ENCODE peak calls at places on chromosomes 2 and 18, in nine cellular contexts. F, P, E, I, K, A, G, Y and J are unnamed samples.

GRCh38 chr2:111120253-111121027 is at the start of gene BCL2L11:
- DNase-seq in F (no peak), P (peak; percentile 96), E (peak; percentile 98), I (peak; percentile 90), K (peak; percentile 93), A (peak; percentile 90), G (peak; percentile 46), Y (peak; percentile 97), J (peak; percentile 42)

GRCh38 chr18:43526436-43527150 is 249.3 kb upstream of the SYT4 start:
- DNase-seq in F (no peak), P (no peak), E (no peak), I (no peak), K (no peak), A (no peak), G (no peak), Y (no peak), J (no peak)

GRCh38 chr2:233082222-233082933 is 22.2 kb downstream of the INPP5D start:
- DNase-seq in F (peak; percentile 95), P (no peak), E (no peak), I (no peak), K (no peak), A (no peak), G (no peak), Y (no peak), J (no peak)

GRCh38 chr2:109247812-109248211 is 118.8 kb downstream of the SH3RF3 start:
- DNase-seq in F (no peak), P (no peak), E (no peak), I (no peak), K (no peak), A (no peak), G (no peak), Y (no peak), J (no peak)

GRCh38 chr2:231185050-231185725 is 13.2 kb upstream of the ARMC9 start:
- DNase-seq in F (no peak), P (peak; percentile 38), E (no peak), I (no peak), K (peak; percentile 41), A (no peak), G (no peak), Y (no peak), J (no peak)

GRCh38 chr18:75209952-75210261 is 690 bp upstream of the TSHZ1 start:
- DNase-seq in F (no peak), P (no peak), E (no peak), I (peak; percentile 71), K (no peak), A (no peak), G (no peak), Y (no peak), J (no peak)

GRCh38 chr2:6814312-6814711 is 51.4 kb downstream of the CMPK2 start:
- DNase-seq in F (no peak), P (no peak), E (no peak), I (no peak), K (no peak), A (no peak), G (no peak), Y (no peak), J (no peak)

GRCh38 chr2:207044963-207045362 is 105.6 kb downstream of the CPO start:
- DNase-seq in F (no peak), P (no peak), E (no peak), I (no peak), K (no peak), A (no peak), G (no peak), Y (no peak), J (no peak)

GRCh38 chr18:49585781-49586663 is 24.2 kb downstream of the LIPG start:
- DNase-seq in F (no peak), P (no peak), E (peak; percentile 40), I (no peak), K (no peak), A (no peak), G (no peak), Y (no peak), J (no peak)

GRCh38 chr2:176553685-176554106 is 284.5 kb downstream of the MTX2 start:
- DNase-seq in F (no peak), P (peak; percentile 74), E (peak; percentile 72), I (peak; percentile 71), K (peak; percentile 70), A (peak; percentile 14), G (peak; percentile 57), Y (peak; percentile 67), J (no peak)

GRCh38 chr2:150698016-150698661 is 210.7 kb upstream of the RND3 start:
- DNase-seq in F (no peak), P (peak; percentile 88), E (no peak), I (peak; percentile 54), K (no peak), A (no peak), G (no peak), Y (no peak), J (peak; percentile 26)